ENCODE peak calls at places on chromosomes 4 and X, in ten cellular contexts. R, T, E, H, M, W, F, B, D and X are unnamed samples.

GRCh38 chr4:159077702-159078495 is 25.0 kb upstream of the RAPGEF2 start:
- DNase-seq in R (peak; percentile 72), T (peak; percentile 11), E (no peak), H (no peak), M (no peak), W (no peak), F (no peak), B (no peak), D (no peak), X (no peak)

GRCh38 chrX:20680998-20681397 is 414.3 kb upstream of the RPS6KA3 start:
- DNase-seq in R (peak; percentile 8), T (no peak), E (no peak), H (no peak), M (no peak), W (no peak), F (no peak), B (no peak), D (no peak), X (no peak)

GRCh38 chrX:30246769-30247489 is at the start of gene MAGEB1:
- DNase-seq in R (no peak), T (no peak), E (no peak), H (no peak), M (no peak), W (no peak), F (no peak), B (no peak), D (no peak), X (no peak)

GRCh38 chrX:115898382-115899001 is 272.1 kb upstream of the AGTR2 start:
- DNase-seq in R (peak; percentile 1), T (peak; percentile 29), E (no peak), H (peak; percentile 89), M (no peak), W (peak; percentile 86), F (peak; percentile 62), B (no peak), D (no peak), X (peak; percentile 93)

GRCh38 chr4:16227462-16227868 is 1.2 kb upstream of the TAPT1 start:
- DNase-seq in R (peak; percentile 45), T (peak; percentile 30), E (peak; percentile 88), H (peak; percentile 51), M (no peak), W (peak; percentile 31), F (peak; percentile 63), B (no peak), D (peak; percentile 8), X (peak; percentile 73)

GRCh38 chr4:12123709-12124108 is 695.0 kb upstream of the HS3ST1 start:
- DNase-seq in R (no peak), T (no peak), E (no peak), H (no peak), M (no peak), W (no peak), F (no peak), B (no peak), D (no peak), X (no peak)

GRCh38 chrX:83984961-83985360 is 124.0 kb downstream of the CYLC1 start:
- DNase-seq in R (no peak), T (no peak), E (no peak), H (no peak), M (no peak), W (no peak), F (no peak), B (no peak), D (no peak), X (no peak)

GRCh38 chr4:83686166-83686565 is 150.3 kb downstream of the GPAT3 start:
- DNase-seq in R (no peak), T (peak; percentile 22), E (no peak), H (no peak), M (no peak), W (no peak), F (no peak), B (no peak), D (no peak), X (no peak)

GRCh38 chrX:75181721-75182120 is 25.6 kb upstream of the ABCB7 start:
- DNase-seq in R (peak; percentile 8), T (peak; percentile 50), E (no peak), H (no peak), M (no peak), W (no peak), F (no peak), B (no peak), D (no peak), X (no peak)

GRCh38 chrX:153932220-153932915 is 2.5 kb downstream of the NAA10 start:
- DNase-seq in R (no peak), T (no peak), E (no peak), H (no peak), M (no peak), W (no peak), F (no peak), B (no peak), D (no peak), X (no peak)

GRCh38 chr4:117134386-117134785 is 49.0 kb upstream of the TRAM1L1 start:
- DNase-seq in R (peak; percentile 90), T (peak; percentile 84), E (no peak), H (no peak), M (peak; percentile 60), W (no peak), F (no peak), B (no peak), D (peak; percentile 42), X (no peak)

GRCh38 chr4:98148856-98149255 is 5.6 kb upstream of the STPG2 start:
- DNase-seq in R (peak; percentile 23), T (no peak), E (no peak), H (no peak), M (no peak), W (no peak), F (no peak), B (no peak), D (no peak), X (no peak)

GRCh38 chr4:96739101-96739500 is 899.2 kb downstream of the PDHA2 start:
- DNase-seq in R (peak; percentile 15), T (no peak), E (no peak), H (no peak), M (no peak), W (no peak), F (no peak), B (no peak), D (no peak), X (no peak)

GRCh38 chr4:88728146-88728545 is 30.5 kb upstream of the NAP1L5 start:
- DNase-seq in R (no peak), T (no peak), E (no peak), H (no peak), M (no peak), W (no peak), F (peak; percentile 45), B (no peak), D (no peak), X (no peak)

GRCh38 chr4:130185123-130185522 is 1089.2 kb downstream of the C4orf33 start:
- DNase-seq in R (no peak), T (no peak), E (no peak), H (no peak), M (no peak), W (no peak), F (no peak), B (no peak), D (no peak), X (no peak)

GRCh38 chr4:84855774-84856173 is 110.7 kb downstream of the WDFY3 start:
- DNase-seq in R (no peak), T (no peak), E (no peak), H (no peak), M (no peak), W (no peak), F (no peak), B (no peak), D (no peak), X (no peak)

GRCh38 chr4:55355555-55355954 is 9.5 kb downstream of the SRD5A3 start:
- DNase-seq in R (no peak), T (no peak), E (no peak), H (no peak), M (no peak), W (no peak), F (no peak), B (no peak), D (no peak), X (no peak)

GRCh38 chr4:131649227-131649626 is 1499.9 kb upstream of the PCDH10 start:
- DNase-seq in R (no peak), T (no peak), E (no peak), H (no peak), M (no peak), W (no peak), F (no peak), B (no peak), D (no peak), X (no peak)

GRCh38 chr4:173074501-173074946 is 94.1 kb upstream of the GALNT7 start:
- DNase-seq in R (peak; percentile 96), T (peak; percentile 80), E (no peak), H (no peak), M (peak; percentile 67), W (no peak), F (no peak), B (no peak), D (peak; percentile 26), X (no peak)

GRCh38 chrX:19122641-19123009 is 357 bp upstream of the ADGRG2 start:
- DNase-seq in R (no peak), T (no peak), E (no peak), H (no peak), M (no peak), W (no peak), F (no peak), B (no peak), D (no peak), X (no peak)
- H3K4me3 ChIP-seq in R (no peak overlapping the region), T (no peak overlapping the region), E (no peak overlapping the region), H (no peak overlapping the region), M (no peak overlapping the region), W (no peak overlapping the region), F (peak overlapping the region; percentile 36), B (no peak overlapping the region), D (no peak overlapping the region), X (peak overlapping the region; percentile 47)

GRCh38 chr4:112213091-112213490 is 18.5 kb upstream of the AP1AR start:
- DNase-seq in R (peak; percentile 49), T (no peak), E (no peak), H (peak; percentile 54), M (no peak), W (no peak), F (no peak), B (no peak), D (no peak), X (peak; percentile 63)
- H3K4me3 ChIP-seq in R (no peak overlapping the region), T (no peak overlapping the region), E (no peak overlapping the region), H (no peak overlapping the region), M (no peak overlapping the region), W (no peak overlapping the region), F (no peak overlapping the region), B (no peak overlapping the region), D (no peak overlapping the region), X (no peak overlapping the region)

DNA sequence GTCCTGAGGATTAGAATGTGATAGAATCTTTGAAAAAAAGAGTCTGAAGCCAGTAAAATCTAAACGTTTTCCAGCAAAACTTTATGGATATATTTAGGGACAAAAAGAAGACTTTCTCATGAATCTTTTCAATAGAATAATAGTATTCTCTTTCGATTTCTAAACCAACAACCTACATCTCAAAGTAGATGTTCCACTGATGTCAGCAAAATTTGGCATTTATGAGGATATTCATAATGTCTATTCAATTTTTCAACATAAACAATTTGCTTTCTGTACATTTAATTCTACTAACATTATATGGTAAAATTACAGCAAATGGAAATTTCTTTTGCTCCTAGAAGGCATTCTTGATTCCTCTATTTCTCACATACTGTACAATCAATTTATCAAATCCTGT is 886.5 kb downstream of the CENPC start:
- DNase-seq in R (no peak), T (no peak), E (no peak), H (no peak), M (no peak), W (no peak), F (no peak), B (no peak), D (no peak), X (no peak)
- H3K4me3 ChIP-seq in R (no peak overlapping the region), T (no peak overlapping the region), E (no peak overlapping the region), H (no peak overlapping the region), M (no peak overlapping the region), W (no peak overlapping the region), F (no peak overlapping the region), B (no peak overlapping the region), D (no peak overlapping the region), X (no peak overlapping the region)

GRCh38 chr4:153241970-153242847 is 38.0 kb downstream of the TRIM2 start:
- DNase-seq in R (peak; percentile 88), T (peak; percentile 73), E (peak; percentile 17), H (no peak), M (no peak), W (no peak), F (no peak), B (no peak), D (no peak), X (no peak)
- H3K4me3 ChIP-seq in R (no peak overlapping the region), T (no peak overlapping the region), E (no peak overlapping the region), H (no peak overlapping the region), M (no peak overlapping the region), W (no peak overlapping the region), F (no peak overlapping the region), B (no peak overlapping the region), D (no peak overlapping the region), X (no peak overlapping the region)